ENCODE peak calls at places on chromosome 7, in five cellular contexts. L is left ventricle myocardium superior; T is stimulated activated CD4-positive, alpha-beta T cell treated with anti-CD3 and anti-CD28 coated beads, Interleukin-2, amount 100 ng/mL, for 4 hours; G is H9; Q is GM04504. R is an unnamed sample.

GRCh38 chr7:135388616-135389015 is 121.3 kb downstream of the CNOT4 start:
- DNase-seq in L (no peak), T (no peak), G (no peak), Q (no peak), R (no peak)

GRCh38 chr7:17462059-17462695 is 163.7 kb downstream of the AHR start:
- DNase-seq in L (no peak), T (no peak), G (no peak), Q (peak; percentile 5), R (no peak)

GRCh38 chr7:128936798-128937197 is 929 bp upstream of the IRF5 start:
- DNase-seq in L (no peak), T (no peak), G (no peak), Q (no peak), R (no peak)

GRCh38 chr7:81685263-81685868 is 84.5 kb downstream of the HGF start:
- DNase-seq in L (no peak), T (no peak), G (no peak), Q (no peak), R (no peak)

GRCh38 chr7:44264221-44264956 is 61.0 kb downstream of the CAMK2B start:
- DNase-seq in L (peak; percentile 53), T (no peak), G (peak; percentile 53), Q (no peak), R (peak; percentile 87)

GRCh38 chr7:53658956-53659355 is 623.5 kb downstream of the POM121L12 start:
- DNase-seq in L (no peak), T (no peak), G (no peak), Q (no peak), R (no peak)

GRCh38 chr7:146499970-146500369 is 383.4 kb downstream of the CNTNAP2 start:
- DNase-seq in L (no peak), T (no peak), G (no peak), Q (no peak), R (no peak)

GRCh38 chr7:118039963-118040489 is 143.9 kb upstream of the LSM8 start:
- DNase-seq in L (no peak), T (no peak), G (no peak), Q (no peak), R (no peak)

GRCh38 chr7:956031-956430 is 1.6 kb upstream of the ADAP1 start:
- DNase-seq in L (peak; percentile 25), T (no peak), G (no peak), Q (no peak), R (no peak)

GRCh38 chr7:29957521-29957920 is 32.1 kb downstream of the SCRN1 start:
- DNase-seq in L (no peak), T (no peak), G (no peak), Q (no peak), R (no peak)

GRCh38 chr7:5382281-5383041 is 41.2 kb downstream of the TNRC18 start:
- DNase-seq in L (no peak), T (no peak), G (peak; percentile 68), Q (no peak), R (no peak)

GRCh38 chr7:131533151-131533559 is 23.3 kb downstream of the PODXL start:
- DNase-seq in L (peak; percentile 34), T (no peak), G (peak; percentile 30), Q (no peak), R (no peak)

GRCh38 chr7:43944286-43944685 is 18.1 kb downstream of the UBE2D4 start:
- DNase-seq in L (no peak), T (no peak), G (no peak), Q (no peak), R (no peak)

GRCh38 chr7:141012696-141013344 is 1.9 kb downstream of the MRPS33 start:
- DNase-seq in L (no peak), T (no peak), G (no peak), Q (no peak), R (no peak)

GRCh38 chr7:95899919-95900513 is 127.7 kb downstream of the DYNC1I1 start:
- DNase-seq in L (no peak), T (no peak), G (peak; percentile 55), Q (no peak), R (peak; percentile 6)

GRCh38 chr7:92813390-92814024 is 22.9 kb downstream of the CDK6 start:
- DNase-seq in L (no peak), T (no peak), G (no peak), Q (no peak), R (no peak)

GRCh38 chr7:97373743-97374142 is 256.2 kb downstream of the SDHAF3 start:
- DNase-seq in L (no peak), T (no peak), G (no peak), Q (no peak), R (no peak)

GRCh38 chr7:7895754-7896153 is 72.8 kb upstream of the GLCCI1 start:
- DNase-seq in L (no peak), T (no peak), G (no peak), Q (no peak), R (no peak)

GRCh38 chr7:100369105-100369504 is 4.2 kb upstream of the PILRA start:
- DNase-seq in L (peak; percentile 71), T (no peak), G (no peak), Q (no peak), R (no peak)

GRCh38 chr7:66713687-66714086 is 26.8 kb upstream of the RABGEF1 start:
- DNase-seq in L (no peak), T (no peak), G (no peak), Q (no peak), R (no peak)

GRCh38 chr7:47579458-47579857 is 2.5 kb downstream of the TNS3 start:
- DNase-seq in L (no peak), T (no peak), G (no peak), Q (no peak), R (no peak)

GRCh38 chr7:34622182-34622581 is 35.8 kb upstream of the NPSR1 start:
- DNase-seq in L (no peak), T (no peak), G (no peak), Q (no peak), R (no peak)

GRCh38 chr7:99944508-99945070 is 15.2 kb upstream of the GJC3 start:
- DNase-seq in L (no peak), T (no peak), G (peak; percentile 49), Q (no peak), R (no peak)